ENCODE peak calls at places on chromosomes 1 and 21, in four cellular contexts. One of them, this sample, is unnamed.

GRCh38 chr1:1304331-1305299 is 3.1 kb downstream of the ACAP3 start:
- DNase-seq in effector memory CD4-positive, alpha-beta T cell: no peak
- DNase-seq in cardiac fibroblast: peak
- DNase-seq in fibroblast of villous mesenchyme: peak
- DNase-seq in this sample: peak

GRCh38 chr21:28429161-28429560 is 563.5 kb downstream of the LTN1 start:
- DNase-seq in effector memory CD4-positive, alpha-beta T cell: no peak
- DNase-seq in cardiac fibroblast: no peak
- DNase-seq in fibroblast of villous mesenchyme: no peak
- DNase-seq in this sample: no peak

GRCh38 chr1:176670853-176671252 is 207.9 kb downstream of the PAPPA2 start:
- DNase-seq in effector memory CD4-positive, alpha-beta T cell: no peak
- DNase-seq in cardiac fibroblast: no peak
- DNase-seq in fibroblast of villous mesenchyme: no peak
- DNase-seq in this sample: no peak

GRCh38 chr1:19208710-19209438 is 1.2 kb downstream of the UBR4 start:
- DNase-seq in effector memory CD4-positive, alpha-beta T cell: no peak
- DNase-seq in cardiac fibroblast: peak
- DNase-seq in fibroblast of villous mesenchyme: peak
- DNase-seq in this sample: peak

GRCh38 chr1:10033359-10033845 is 644 bp downstream of the UBE4B start:
- DNase-seq in effector memory CD4-positive, alpha-beta T cell: no peak
- DNase-seq in cardiac fibroblast: peak
- DNase-seq in fibroblast of villous mesenchyme: peak
- DNase-seq in this sample: peak

GRCh38 chr1:21012937-21013336 is 163.8 kb downstream of the EIF4G3 start:
- DNase-seq in effector memory CD4-positive, alpha-beta T cell: no peak
- DNase-seq in cardiac fibroblast: peak
- DNase-seq in fibroblast of villous mesenchyme: peak
- DNase-seq in this sample: peak

GRCh38 chr1:25458550-25459298 is 28.0 kb downstream of the MACO1 start:
- DNase-seq in effector memory CD4-positive, alpha-beta T cell: no peak
- DNase-seq in cardiac fibroblast: no peak
- DNase-seq in fibroblast of villous mesenchyme: peak
- DNase-seq in this sample: peak

GRCh38 chr1:224643653-224644052 is 27.5 kb downstream of the CNIH3 start:
- DNase-seq in effector memory CD4-positive, alpha-beta T cell: no peak
- DNase-seq in cardiac fibroblast: no peak
- DNase-seq in fibroblast of villous mesenchyme: no peak
- DNase-seq in this sample: no peak

GRCh38 chr21:43762303-43763128 is 13.6 kb downstream of the CSTB start:
- DNase-seq in effector memory CD4-positive, alpha-beta T cell: no peak
- DNase-seq in cardiac fibroblast: no peak
- DNase-seq in fibroblast of villous mesenchyme: no peak
- DNase-seq in this sample: no peak

GRCh38 chr1:6237093-6237492 is 1.3 kb upstream of the ICMT start:
- DNase-seq in effector memory CD4-positive, alpha-beta T cell: no peak
- DNase-seq in cardiac fibroblast: no peak
- DNase-seq in fibroblast of villous mesenchyme: no peak
- DNase-seq in this sample: no peak
- H3K4me3 ChIP-seq in effector memory CD4-positive, alpha-beta T cell: no peak
- H3K4me3 ChIP-seq in cardiac fibroblast: no peak
- H3K4me3 ChIP-seq in fibroblast of villous mesenchyme: no peak
- H3K4me3 ChIP-seq in this sample: no peak

DNA sequence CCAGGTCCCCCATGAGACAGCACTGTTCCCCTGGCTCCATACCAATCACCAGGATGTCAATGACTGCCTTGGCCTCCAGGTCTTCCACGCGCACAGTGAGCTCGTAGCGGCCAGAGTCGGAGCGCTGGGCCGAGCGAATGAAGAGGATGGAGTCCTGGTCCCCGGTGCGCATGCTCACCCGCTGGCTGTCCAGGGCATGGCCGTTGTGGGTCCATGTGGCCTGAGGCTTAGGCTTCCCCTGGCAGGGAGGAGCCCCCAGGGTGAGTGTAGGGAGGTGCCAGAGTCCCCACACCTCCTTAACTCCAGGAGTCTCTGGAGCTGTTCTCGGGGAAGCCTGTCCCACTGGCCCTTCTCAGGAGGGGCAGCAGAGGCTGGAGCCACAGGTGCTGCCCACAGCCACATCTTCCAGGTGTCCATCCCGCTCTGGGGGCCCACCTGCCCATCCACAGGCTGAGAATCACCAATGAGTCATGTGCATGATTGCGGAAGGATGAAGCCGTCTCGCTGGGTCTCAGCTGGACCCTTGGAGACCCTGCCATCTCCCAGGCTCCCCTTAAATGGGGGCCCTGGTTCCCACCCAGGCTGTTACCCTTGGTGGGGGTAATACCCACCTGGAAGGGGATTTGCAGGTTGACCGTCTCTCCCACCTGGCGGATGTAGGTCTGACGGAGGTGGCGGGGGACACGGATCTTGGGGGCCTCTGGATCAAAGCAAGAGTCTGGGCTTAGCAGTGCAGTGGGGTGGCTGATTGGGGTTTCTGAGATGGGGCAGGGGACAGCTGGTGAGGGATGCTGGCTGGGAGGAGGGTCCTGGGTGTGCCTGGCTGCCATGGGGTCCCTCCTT is 4.1 kb downstream of the MYBPH start:
- DNase-seq in effector memory CD4-positive, alpha-beta T cell: no peak
- DNase-seq in cardiac fibroblast: no peak
- DNase-seq in fibroblast of villous mesenchyme: no peak
- DNase-seq in this sample: no peak
- H3K4me3 ChIP-seq in effector memory CD4-positive, alpha-beta T cell: no peak
- H3K4me3 ChIP-seq in cardiac fibroblast: no peak
- H3K4me3 ChIP-seq in fibroblast of villous mesenchyme: no peak
- H3K4me3 ChIP-seq in this sample: no peak

DNA sequence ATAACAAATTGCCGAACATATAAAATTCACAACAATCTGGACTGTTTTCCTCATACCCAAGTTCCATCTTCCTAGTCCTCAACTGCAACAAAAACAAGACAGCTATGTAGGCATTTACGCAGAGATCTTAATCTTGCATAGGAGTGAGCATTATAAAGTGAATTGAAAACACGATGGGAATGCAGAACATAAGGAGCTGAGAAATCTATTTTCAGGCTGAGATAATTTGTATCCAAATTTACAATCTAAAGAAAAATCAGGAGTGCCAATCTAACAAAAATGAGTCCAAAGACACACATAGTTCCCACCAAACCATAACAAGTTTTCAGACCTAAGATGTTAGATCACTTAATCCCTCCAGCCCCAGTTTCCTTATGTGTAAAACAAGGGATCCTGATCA is 1.9 kb downstream of the SLC16A1 start:
- DNase-seq in effector memory CD4-positive, alpha-beta T cell: no peak
- DNase-seq in cardiac fibroblast: no peak
- DNase-seq in fibroblast of villous mesenchyme: peak
- DNase-seq in this sample: no peak
- H3K4me3 ChIP-seq in effector memory CD4-positive, alpha-beta T cell: no peak
- H3K4me3 ChIP-seq in cardiac fibroblast: peak
- H3K4me3 ChIP-seq in fibroblast of villous mesenchyme: peak
- H3K4me3 ChIP-seq in this sample: peak

GRCh38 chr1:41740058-41740457 is 178.7 kb downstream of the HIVEP3 start:
- DNase-seq in effector memory CD4-positive, alpha-beta T cell: no peak
- DNase-seq in cardiac fibroblast: no peak
- DNase-seq in fibroblast of villous mesenchyme: no peak
- DNase-seq in this sample: no peak
- H3K4me3 ChIP-seq in effector memory CD4-positive, alpha-beta T cell: no peak
- H3K4me3 ChIP-seq in cardiac fibroblast: no peak
- H3K4me3 ChIP-seq in fibroblast of villous mesenchyme: no peak
- H3K4me3 ChIP-seq in this sample: no peak

GRCh38 chr1:162364498-162364897 is 12.2 kb downstream of the SPATA46 start:
- DNase-seq in effector memory CD4-positive, alpha-beta T cell: no peak
- DNase-seq in cardiac fibroblast: no peak
- DNase-seq in fibroblast of villous mesenchyme: no peak
- DNase-seq in this sample: peak
- H3K4me3 ChIP-seq in effector memory CD4-positive, alpha-beta T cell: no peak
- H3K4me3 ChIP-seq in cardiac fibroblast: no peak
- H3K4me3 ChIP-seq in fibroblast of villous mesenchyme: no peak
- H3K4me3 ChIP-seq in this sample: no peak